ENCODE peak calls at places on chromosome 4, in four cellular contexts. O, W, F and L are unnamed samples.

GRCh38 chr4:54971474-54971950 is 153.9 kb downstream of the KDR start:
- DNase-seq in O (no peak), W (peak; percentile 74), F (peak; percentile 28), L (peak; percentile 22)

GRCh38 chr4:2733001-2733843 is 22.9 kb downstream of the TNIP2 start:
- DNase-seq in O (no peak), W (no peak), F (no peak), L (no peak)

GRCh38 chr4:151921811-151922210 is 161.0 kb upstream of the GATB start:
- DNase-seq in O (no peak), W (no peak), F (no peak), L (no peak)

GRCh38 chr4:10157478-10158354 is 41.1 kb upstream of the WDR1 start:
- DNase-seq in O (peak; percentile 27), W (peak; percentile 93), F (peak; percentile 58), L (no peak)

GRCh38 chr4:75598390-75598789 is 31.9 kb downstream of the CDKL2 start:
- DNase-seq in O (no peak), W (peak; percentile 58), F (no peak), L (peak; percentile 76)

GRCh38 chr4:87009095-87009648 is 74.4 kb downstream of the AFF1 start:
- DNase-seq in O (no peak), W (no peak), F (no peak), L (no peak)

GRCh38 chr4:177001271-177002175 is 208.8 kb upstream of the VEGFC start:
- DNase-seq in O (no peak), W (peak; percentile 58), F (no peak), L (no peak)

GRCh38 chr4:123096038-123096437 is 173.6 kb upstream of the NUDT6 start:
- DNase-seq in O (no peak), W (peak; percentile 32), F (no peak), L (no peak)

GRCh38 chr4:34921391-34921790 is 1322.9 kb downstream of the ARAP2 start:
- DNase-seq in O (no peak), W (no peak), F (no peak), L (no peak)

GRCh38 chr4:73613130-73613529 is 7.1 kb downstream of the RASSF6 start:
- DNase-seq in O (no peak), W (no peak), F (no peak), L (no peak)

GRCh38 chr4:73707918-73708577 is 32.3 kb upstream of the CXCL8 start:
- DNase-seq in O (no peak), W (peak; percentile 93), F (peak; percentile 34), L (peak; percentile 75)

GRCh38 chr4:67770422-67770821 is 16.2 kb upstream of the GNRHR start:
- DNase-seq in O (no peak), W (no peak), F (no peak), L (no peak)

GRCh38 chr4:151990201-151990600 is 229.4 kb upstream of the GATB start:
- DNase-seq in O (no peak), W (no peak), F (peak; percentile 2), L (no peak)

GRCh38 chr4:53576676-53577372 is 14.5 kb downstream of the LNX1 start:
- DNase-seq in O (no peak), W (peak; percentile 36), F (no peak), L (no peak)

GRCh38 chr4:115110191-115111166 is 2.9 kb downstream of the NDST4 start:
- DNase-seq in O (no peak), W (no peak), F (no peak), L (no peak)

GRCh38 chr4:52244103-52244772 is 193.1 kb downstream of the SPATA18 start:
- DNase-seq in O (no peak), W (no peak), F (no peak), L (no peak)

GRCh38 chr4:78217557-78217956 is 160.4 kb downstream of the FRAS1 start:
- DNase-seq in O (no peak), W (no peak), F (no peak), L (no peak)

GRCh38 chr4:150867148-150867547 is 147.9 kb downstream of the LRBA start:
- DNase-seq in O (peak; percentile 54), W (peak; percentile 86), F (peak; percentile 58), L (peak; percentile 87)

GRCh38 chr4:140243345-140243753 is 89.4 kb upstream of the MAML3 start:
- DNase-seq in O (peak; percentile 18), W (no peak), F (no peak), L (no peak)

GRCh38 chr4:35872273-35872672 is 372.0 kb downstream of the ARAP2 start:
- DNase-seq in O (no peak), W (no peak), F (no peak), L (no peak)

GRCh38 chr4:36241771-36242170 is 2.5 kb downstream of the ARAP2 start:
- DNase-seq in O (no peak), W (no peak), F (no peak), L (no peak)

GRCh38 chr4:41072021-41072777 is 142.1 kb downstream of the APBB2 start:
- DNase-seq in O (no peak), W (no peak), F (no peak), L (no peak)

GRCh38 chr4:78551420-78552351 is at the start of gene ANXA3:
- DNase-seq in O (no peak), W (peak; percentile 32), F (peak; percentile 57), L (no peak)

GRCh38 chr4:48033825-48034413 is 17.3 kb downstream of the NIPAL1 start:
- DNase-seq in O (peak; percentile 66), W (peak; percentile 25), F (no peak), L (no peak)

GRCh38 chr4:38069271-38069760 is 109.1 kb downstream of the PTTG2 start:
- DNase-seq in O (no peak), W (peak; percentile 93), F (peak; percentile 29), L (no peak)

GRCh38 chr4:182449186-182449880 is 206.1 kb downstream of the TENM3 start:
- DNase-seq in O (no peak), W (no peak), F (peak; percentile 15), L (no peak)

GRCh38 chr4:152265149-152265621 is 270.7 kb downstream of the FBXW7 start:
- DNase-seq in O (no peak), W (peak; percentile 73), F (peak; percentile 21), L (no peak)

GRCh38 chr4:61202638-61203495 is 2.7 kb downstream of the ADGRL3 start:
- DNase-seq in O (no peak), W (peak; percentile 16), F (no peak), L (no peak)

DNA sequence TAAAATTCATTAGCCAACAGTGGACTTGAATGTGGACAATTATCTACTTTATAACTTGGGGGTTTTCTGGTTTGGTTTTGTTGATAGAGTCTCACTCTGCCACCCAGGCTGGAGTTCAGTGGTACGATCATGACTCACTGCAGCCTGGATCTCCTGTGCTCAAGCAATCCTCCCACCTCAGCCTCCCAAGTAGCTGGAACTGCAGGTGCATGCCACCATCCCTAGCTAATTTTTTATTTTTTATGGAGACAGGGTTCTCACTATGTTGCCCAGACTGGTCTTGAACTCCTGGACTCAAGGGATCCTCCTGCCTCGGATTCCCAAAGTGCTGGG is 12.4 kb upstream of the ELF2 start:
- DNase-seq in O (no peak), W (no peak), F (no peak), L (no peak)
- H3K27ac ChIP-seq in O (no peak overlapping the region), W (no peak overlapping the region), F (no peak overlapping the region), L (peak overlapping the region; percentile 48)

GRCh38 chr4:164368894-164369293 is 385.0 kb upstream of the SMIM31 start:
- DNase-seq in O (no peak), W (no peak), F (no peak), L (no peak)

DNA sequence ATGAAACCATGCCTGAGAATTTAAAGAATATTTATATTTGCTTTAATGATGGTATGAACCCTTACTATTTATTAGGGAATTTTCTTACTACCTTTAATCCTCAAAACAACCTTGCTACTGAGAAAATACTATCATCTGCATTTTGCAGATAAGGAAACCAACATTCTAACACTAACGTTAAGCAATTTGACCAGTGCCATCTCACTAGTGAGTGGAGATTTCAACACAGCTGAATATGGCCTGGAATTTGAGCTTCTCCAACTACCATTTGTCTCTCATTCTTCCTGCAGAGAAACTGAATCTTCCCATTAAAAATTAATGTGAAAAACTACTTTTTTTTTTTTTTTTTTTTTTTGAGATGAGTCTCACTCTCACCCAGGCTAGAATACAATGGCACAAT is 380.9 kb upstream of the SMIM31 start:
- DNase-seq in O (no peak), W (no peak), F (no peak), L (no peak)
- H3K4me3 ChIP-seq in O (no peak overlapping the region), W (no peak overlapping the region), F (no peak overlapping the region), L (no peak overlapping the region)

GRCh38 chr4:14607578-14607977 is 394.7 kb upstream of the CPEB2 start:
- DNase-seq in O (no peak), W (peak; percentile 28), F (no peak), L (no peak)
- H3K27ac ChIP-seq in O (no peak overlapping the region), W (no peak overlapping the region), F (peak overlapping the region; percentile 50), L (peak overlapping the region; percentile 92)

DNA sequence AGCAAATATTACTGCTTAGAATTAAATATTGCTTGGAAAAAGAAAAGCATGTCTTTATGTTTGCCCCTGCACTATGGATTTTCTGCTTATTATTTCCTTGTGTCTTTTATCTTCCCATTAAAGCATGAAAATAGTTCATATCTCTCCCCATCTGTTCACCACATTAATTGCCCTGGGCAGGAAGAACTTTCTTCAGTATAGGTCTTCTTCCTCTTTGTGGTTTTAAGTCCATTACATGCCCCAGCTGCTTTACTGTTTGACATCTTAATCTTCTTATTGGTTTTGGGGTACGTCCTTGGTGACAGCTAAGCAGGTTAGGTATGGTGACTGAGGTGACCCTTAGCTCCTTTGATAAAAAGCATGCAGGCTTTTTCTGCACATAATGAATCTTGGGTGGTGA is 157.3 kb downstream of the AASDH start:
- DNase-seq in O (no peak), W (no peak), F (no peak), L (peak; percentile 32)
- H3K4me3 ChIP-seq in O (no peak overlapping the region), W (no peak overlapping the region), F (no peak overlapping the region), L (no peak overlapping the region)

GRCh38 chr4:649751-650310 is 24.2 kb downstream of the ATP5ME start:
- DNase-seq in O (no peak), W (no peak), F (no peak), L (no peak)

GRCh38 chr4:650461-650860 is 23.6 kb downstream of the ATP5ME start:
- DNase-seq in O (no peak), W (no peak), F (no peak), L (no peak)

GRCh38 chr4:651884-652642 is 22.0 kb downstream of the ATP5ME start:
- DNase-seq in O (no peak), W (no peak), F (no peak), L (no peak)

GRCh38 chr4:649293-649625 is 23.9 kb downstream of the PDE6B start:
- DNase-seq in O (no peak), W (no peak), F (no peak), L (no peak)

DNA sequence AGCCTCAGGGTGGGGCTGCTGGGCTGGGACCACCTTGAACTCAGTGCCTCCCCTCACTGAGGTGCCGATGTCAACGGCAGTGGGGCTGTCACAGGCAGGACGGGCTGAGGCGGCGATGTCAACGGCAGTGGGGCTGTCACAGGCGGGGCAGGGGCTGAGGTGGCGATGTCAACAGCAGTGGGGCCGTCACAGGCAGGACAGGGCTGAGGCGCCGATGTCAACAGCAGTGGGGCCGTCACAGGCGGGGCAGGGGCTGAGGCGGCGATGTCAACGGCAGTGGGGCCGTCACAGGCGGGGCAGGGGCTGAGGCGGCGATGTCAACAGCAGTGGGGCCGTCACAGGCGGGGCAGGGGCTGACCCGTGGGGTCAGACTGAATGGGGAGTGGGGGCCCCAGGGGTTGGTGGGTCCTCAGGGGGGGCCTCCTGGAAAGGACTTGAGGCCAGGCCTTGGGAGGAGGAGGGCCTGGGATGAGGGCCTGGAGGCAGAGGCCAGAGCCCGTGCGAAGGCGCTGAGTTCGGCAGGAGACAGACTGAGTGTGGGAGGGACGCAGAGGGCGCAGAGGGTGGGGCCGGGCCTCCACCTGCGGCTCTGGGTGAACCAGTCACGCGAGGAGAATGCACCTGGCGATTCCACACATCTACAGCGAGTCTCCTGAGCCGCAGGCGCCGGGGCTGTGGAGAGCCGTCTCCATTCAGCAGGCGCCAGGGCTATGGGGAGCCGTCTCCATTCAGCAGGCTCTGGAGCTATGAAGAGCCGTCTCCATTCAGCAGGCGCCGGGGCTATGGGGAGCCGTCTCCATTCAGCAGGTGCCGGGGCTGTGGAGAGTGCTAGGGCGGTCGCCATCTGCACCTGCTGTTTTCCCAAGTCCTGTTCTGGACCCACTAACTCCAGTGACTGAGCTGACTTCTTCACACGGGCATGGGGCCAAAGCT is 22.9 kb downstream of the ATP5ME start:
- DNase-seq in O (no peak), W (no peak), F (no peak), L (no peak)
- H3K27ac ChIP-seq in O (no peak overlapping the region), W (no peak overlapping the region), F (no peak overlapping the region), L (no peak overlapping the region)